ENCODE peak calls at places on chromosomes 16 and 17, in six cellular contexts. U is mucosa of descending colon, E is lower lobe of right lung, S is GM23248, W is IMR-90, M is aorta. A is an unnamed sample.

GRCh38 chr17:50563095-50563511 is 2.6 kb downstream of the CACNA1G start:
- DNase-seq in U (no peak), E (no peak), S (no peak), W (no peak), M (no peak), A (no peak)

GRCh38 chr16:84479716-84480450 is 24.6 kb downstream of the MEAK7 start:
- DNase-seq in U (no peak), E (no peak), S (no peak), W (no peak), M (no peak), A (no peak)

GRCh38 chr16:4338125-4338582 is 13.0 kb downstream of the PAM16 start:
- DNase-seq in U (no peak), E (no peak), S (no peak), W (no peak), M (peak; percentile 46), A (no peak)

GRCh38 chr17:46742539-46743270 is 75.8 kb downstream of the WNT3 start:
- DNase-seq in U (no peak), E (no peak), S (peak; percentile 98), W (peak; percentile 93), M (no peak), A (no peak)

GRCh38 chr17:47224971-47225370 is 15.8 kb downstream of the MYL4 start:
- DNase-seq in U (no peak), E (no peak), S (peak; percentile 18), W (no peak), M (no peak), A (no peak)

GRCh38 chr17:561118-561517 is 153.5 kb downstream of the VPS53 start:
- DNase-seq in U (no peak), E (no peak), S (peak; percentile 86), W (peak; percentile 85), M (no peak), A (no peak)

GRCh38 chr16:87956169-87956770 is 5.0 kb downstream of the BANP start:
- DNase-seq in U (peak; percentile 41), E (peak; percentile 62), S (peak; percentile 54), W (peak; percentile 83), M (peak; percentile 82), A (peak; percentile 40)

GRCh38 chr17:48299760-48300159 is 130.3 kb downstream of the SKAP1 start:
- DNase-seq in U (no peak), E (no peak), S (no peak), W (no peak), M (no peak), A (no peak)

GRCh38 chr16:17369441-17369951 is 101.3 kb downstream of the XYLT1 start:
- DNase-seq in U (peak; percentile 71), E (peak; percentile 72), S (no peak), W (no peak), M (peak; percentile 82), A (no peak)

GRCh38 chr16:69833357-69833781 is 71.2 kb downstream of the WWP2 start:
- DNase-seq in U (no peak), E (no peak), S (peak; percentile 18), W (peak; percentile 51), M (no peak), A (no peak)

GRCh38 chr16:68367034-68367433 is 56.2 kb downstream of the PRMT7 start:
- DNase-seq in U (peak; percentile 48), E (no peak), S (peak; percentile 61), W (peak; percentile 9), M (no peak), A (peak; percentile 90)

GRCh38 chr17:47808036-47808829 is 13.4 kb downstream of the OSBPL7 start:
- DNase-seq in U (no peak), E (no peak), S (no peak), W (no peak), M (peak; percentile 29), A (peak; percentile 36)

GRCh38 chr17:9206989-9207317 is 185.6 kb downstream of the NTN1 start:
- DNase-seq in U (peak; percentile 65), E (no peak), S (no peak), W (no peak), M (no peak), A (no peak)

GRCh38 chr16:81070979-81071378 is 6.1 kb downstream of the C16orf46 start:
- DNase-seq in U (no peak), E (no peak), S (no peak), W (no peak), M (no peak), A (no peak)

GRCh38 chr16:50644730-50645129 is 36.4 kb downstream of the SNX20 start:
- DNase-seq in U (no peak), E (no peak), S (peak; percentile 39), W (no peak), M (no peak), A (peak; percentile 73)

GRCh38 chr16:56983211-56983751 is 6.1 kb upstream of the NLRC5 start:
- DNase-seq in U (peak; percentile 78), E (no peak), S (no peak), W (no peak), M (peak; percentile 18), A (peak; percentile 52)

GRCh38 chr16:73396556-73396955 is 348.6 kb upstream of the ZFHX3 start:
- DNase-seq in U (no peak), E (no peak), S (no peak), W (no peak), M (no peak), A (peak; percentile 61)

GRCh38 chr17:15971882-15972281 is 27.0 kb downstream of the ADORA2B start:
- DNase-seq in U (no peak), E (no peak), S (no peak), W (no peak), M (no peak), A (no peak)

GRCh38 chr17:11598274-11599221 is at the start of gene DNAH9:
- DNase-seq in U (peak; percentile 96), E (peak; percentile 97), S (peak; percentile 64), W (no peak), M (peak; percentile 90), A (peak; percentile 100)

GRCh38 chr17:14299261-14300093 is 1.4 kb upstream of the HS3ST3B1 start:
- DNase-seq in U (peak; percentile 40), E (peak; percentile 65), S (peak; percentile 85), W (no peak), M (no peak), A (peak; percentile 89)

GRCh38 chr17:76394166-76394565 is 9.8 kb downstream of the SPHK1 start:
- DNase-seq in U (no peak), E (no peak), S (no peak), W (no peak), M (no peak), A (no peak)

GRCh38 chr17:63275318-63275967 is 170.7 kb downstream of the CYB561 start:
- DNase-seq in U (no peak), E (no peak), S (peak; percentile 98), W (peak; percentile 99), M (no peak), A (no peak)

GRCh38 chr17:63277629-63278028 is 168.5 kb downstream of the CYB561 start:
- DNase-seq in U (no peak), E (no peak), S (peak; percentile 49), W (no peak), M (no peak), A (no peak)

GRCh38 chr17:63276376-63276775 is 169.7 kb downstream of the CYB561 start:
- DNase-seq in U (no peak), E (no peak), S (no peak), W (no peak), M (no peak), A (no peak)

GRCh38 chr17:63275968-63276349 is 170.1 kb downstream of the CYB561 start:
- DNase-seq in U (no peak), E (no peak), S (peak; percentile 60), W (no peak), M (no peak), A (no peak)

DNA sequence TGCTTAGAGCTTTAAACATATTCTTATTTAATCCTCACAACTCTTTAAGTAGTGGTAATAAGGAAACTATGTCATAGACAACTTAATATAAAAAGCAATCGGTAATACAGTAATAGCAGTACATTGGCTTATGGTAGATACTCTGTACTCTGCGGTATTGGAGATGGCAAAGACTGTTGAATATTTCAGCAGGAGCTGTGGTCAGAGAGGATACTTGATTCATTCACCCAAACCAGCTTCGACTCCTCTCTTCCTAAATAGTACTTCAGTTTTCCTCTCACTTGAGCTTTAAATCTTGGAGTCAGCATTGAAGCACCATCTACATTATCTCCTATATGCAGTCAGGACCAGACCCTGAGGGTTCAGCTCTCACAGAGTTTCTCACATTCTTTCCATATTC is 169.3 kb downstream of the CYB561 start:
- DNase-seq in U (no peak), E (no peak), S (no peak), W (no peak), M (no peak), A (no peak)
- H3K4me1 ChIP-seq in U (no peaks in the 10 kb centered on the region), E (peaks cover 12% of the 10 kb centered on the region), S (peaks cover 78% of the 10 kb centered on the region), W (peaks cover 14% of the 10 kb centered on the region), M (peaks cover 21% of the 10 kb centered on the region), A (no peaks in the 10 kb centered on the region)

DNA sequence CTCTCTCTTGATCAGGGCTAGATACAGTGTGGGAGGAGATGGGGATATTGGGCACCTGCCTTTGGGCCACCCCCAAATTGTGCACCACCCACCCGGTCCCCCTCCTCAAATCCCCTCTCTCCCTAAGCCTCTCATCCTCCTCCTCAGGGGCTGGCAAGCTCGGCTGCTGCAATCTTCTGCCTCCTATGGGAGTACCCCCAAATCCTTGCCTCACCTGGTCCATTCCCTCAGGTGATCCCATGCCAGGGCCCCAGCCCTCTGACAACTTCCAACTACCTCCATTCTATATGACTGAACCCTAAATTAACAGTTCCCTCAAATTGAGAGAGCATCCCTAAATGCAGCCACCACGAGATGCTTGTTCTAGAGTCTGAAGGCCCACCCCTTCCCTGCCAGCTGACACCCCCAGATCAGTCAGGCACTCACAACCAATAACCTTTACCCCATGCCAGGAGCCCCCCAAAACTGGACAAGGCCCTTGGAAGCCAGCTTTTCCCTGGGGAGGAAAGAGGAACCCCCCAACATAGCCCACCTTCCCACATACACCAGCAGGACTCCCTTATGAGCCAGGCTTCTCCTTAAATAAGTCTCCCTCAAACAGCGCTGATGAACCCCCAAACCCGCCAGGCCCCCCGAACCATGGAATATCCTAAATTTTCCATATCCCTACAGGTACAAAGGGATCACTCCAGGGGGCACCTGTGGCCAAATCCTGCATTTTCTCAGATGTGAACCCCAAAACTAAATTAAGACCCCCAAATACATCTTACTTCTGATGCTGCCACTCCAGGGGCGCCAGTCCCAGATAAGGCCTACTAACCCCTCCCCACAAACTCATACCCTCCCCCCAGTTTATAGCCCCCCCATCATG is 3.2 kb downstream of the DLG4 start:
- DNase-seq in U (peak; percentile 35), E (no peak), S (peak; percentile 28), W (no peak), M (no peak), A (no peak)
- H3K4me1 ChIP-seq in U (peaks cover 49% of the 10 kb centered on the region), E (peaks cover 70% of the 10 kb centered on the region), S (peaks cover 34% of the 10 kb centered on the region), W (peaks cover 28% of the 10 kb centered on the region), M (no peaks in the 10 kb centered on the region), A (peaks cover 16% of the 10 kb centered on the region)

GRCh38 chr16:72561-73537 is at the start of gene RHBDF1:
- DNase-seq in U (peak; percentile 82), E (peak; percentile 72), S (peak; percentile 80), W (peak; percentile 47), M (no peak), A (peak; percentile 92)
- H3K4me1 ChIP-seq in U (peaks cover 40% of the 10 kb centered on the region), E (peaks cover 80% of the 10 kb centered on the region), S (peaks cover 46% of the 10 kb centered on the region), W (peaks cover 62% of the 10 kb centered on the region), M (peaks cover 3% of the 10 kb centered on the region), A (peaks cover 33% of the 10 kb centered on the region)

GRCh38 chr17:79840989-79841286 is 1.7 kb upstream of the CBX4 start:
- DNase-seq in U (no peak), E (no peak), S (no peak), W (no peak), M (no peak), A (peak; percentile 80)

GRCh38 chr17:79840204-79840988 is 1.2 kb upstream of the CBX4 start:
- DNase-seq in U (peak; percentile 69), E (peak; percentile 84), S (peak; percentile 74), W (peak; percentile 31), M (peak; percentile 84), A (peak; percentile 91)

GRCh38 chr17:79838541-79839274 is 532 bp downstream of the CBX4 start:
- DNase-seq in U (peak; percentile 74), E (peak; percentile 70), S (peak; percentile 78), W (peak; percentile 52), M (peak; percentile 61), A (peak; percentile 90)

GRCh38 chr17:79837888-79838540 is 1.2 kb downstream of the CBX4 start:
- DNase-seq in U (peak; percentile 64), E (no peak), S (no peak), W (no peak), M (peak; percentile 60), A (peak; percentile 71)

GRCh38 chr17:79839363-79840203 is at the start of gene CBX4:
- DNase-seq in U (peak; percentile 98), E (peak; percentile 97), S (peak; percentile 97), W (peak; percentile 90), M (peak; percentile 97), A (peak; percentile 98)
- H3K4me1 ChIP-seq in U (peaks cover 78% of the 10 kb centered on the region), E (peaks cover 74% of the 10 kb centered on the region), S (peaks cover 6% of the 10 kb centered on the region), W (peaks cover 23% of the 10 kb centered on the region), M (no peaks in the 10 kb centered on the region), A (peaks cover 6% of the 10 kb centered on the region)

A was measured in endodermal cell.